ENCODE peak calls at places on chromosome 11, in nine cellular contexts. One of them, this sample, is unnamed.
A peak's percentile ranks its signal among the peaks of the same experiment; 100 is the strongest.

GRCh38 chr11:120539681-120540369 is 28.3 kb downstream of the GRIK4 start:
- DNase-seq in BE2C: peak; percentile 64
- DNase-seq in NCI-H460: no peak
- DNase-seq in HCT116: peak; percentile 19
- DNase-seq in cerebellum: no peak
- DNase-seq in AG20443: peak; percentile 48
- DNase-seq in NCI-H1436: peak; percentile 13
- DNase-seq in T-helper 2 cell: no peak
- DNase-seq in fibroblast of pulmonary artery: no peak
- DNase-seq in this sample: no peak

GRCh38 chr11:17986007-17986710 is 26.7 kb downstream of the SERGEF start:
- DNase-seq in fibroblast of pulmonary artery: peak; percentile 72
- DNase-seq in HCT116: peak; percentile 15
- DNase-seq in T-helper 2 cell: no peak
- DNase-seq in NCI-H460: no peak
- DNase-seq in BE2C: no peak
- DNase-seq in AG20443: peak; percentile 90
- DNase-seq in NCI-H1436: no peak
- DNase-seq in cerebellum: no peak
- DNase-seq in this sample: no peak

GRCh38 chr11:58506935-58507334 is 970 bp downstream of the OR5B21 start:
- DNase-seq in cerebellum: no peak
- DNase-seq in BE2C: no peak
- DNase-seq in NCI-H460: no peak
- DNase-seq in HCT116: no peak
- DNase-seq in AG20443: no peak
- DNase-seq in fibroblast of pulmonary artery: no peak
- DNase-seq in NCI-H1436: no peak
- DNase-seq in T-helper 2 cell: no peak
- DNase-seq in this sample: no peak

GRCh38 chr11:67371549-67372231 is 1.7 kb downstream of the CLCF1 start:
- DNase-seq in fibroblast of pulmonary artery: peak; percentile 61
- DNase-seq in AG20443: peak; percentile 81
- DNase-seq in NCI-H1436: no peak
- DNase-seq in cerebellum: no peak
- DNase-seq in T-helper 2 cell: no peak
- DNase-seq in HCT116: no peak
- DNase-seq in BE2C: no peak
- DNase-seq in NCI-H460: no peak
- DNase-seq in this sample: peak; percentile 28

GRCh38 chr11:63243533-63243932 is at the start of gene SLC22A25:
- DNase-seq in fibroblast of pulmonary artery: peak; percentile 31
- DNase-seq in AG20443: peak; percentile 12
- DNase-seq in NCI-H460: no peak
- DNase-seq in cerebellum: no peak
- DNase-seq in HCT116: no peak
- DNase-seq in NCI-H1436: no peak
- DNase-seq in BE2C: no peak
- DNase-seq in T-helper 2 cell: no peak
- DNase-seq in this sample: no peak

GRCh38 chr11:42315267-42315666 is 855.8 kb upstream of the LRRC4C start:
- DNase-seq in T-helper 2 cell: no peak
- DNase-seq in AG20443: no peak
- DNase-seq in NCI-H1436: no peak
- DNase-seq in NCI-H460: no peak
- DNase-seq in fibroblast of pulmonary artery: peak; percentile 65
- DNase-seq in HCT116: no peak
- DNase-seq in BE2C: no peak
- DNase-seq in cerebellum: no peak
- DNase-seq in this sample: no peak

GRCh38 chr11:126006068-126006467 is 56.6 kb downstream of the CDON start:
- DNase-seq in HCT116: no peak
- DNase-seq in NCI-H460: no peak
- DNase-seq in NCI-H1436: no peak
- DNase-seq in BE2C: no peak
- DNase-seq in fibroblast of pulmonary artery: no peak
- DNase-seq in AG20443: no peak
- DNase-seq in cerebellum: no peak
- DNase-seq in T-helper 2 cell: no peak
- DNase-seq in this sample: no peak

GRCh38 chr11:92826136-92826535 is 143.3 kb upstream of the MTNR1B start:
- DNase-seq in BE2C: no peak
- DNase-seq in fibroblast of pulmonary artery: no peak
- DNase-seq in AG20443: no peak
- DNase-seq in NCI-H1436: no peak
- DNase-seq in NCI-H460: no peak
- DNase-seq in cerebellum: no peak
- DNase-seq in HCT116: no peak
- DNase-seq in T-helper 2 cell: no peak
- DNase-seq in this sample: no peak

GRCh38 chr11:70034740-70035365 is 43.3 kb upstream of the ANO1 start:
- DNase-seq in BE2C: no peak
- DNase-seq in AG20443: no peak
- DNase-seq in NCI-H1436: no peak
- DNase-seq in NCI-H460: no peak
- DNase-seq in HCT116: no peak
- DNase-seq in cerebellum: no peak
- DNase-seq in fibroblast of pulmonary artery: no peak
- DNase-seq in T-helper 2 cell: no peak
- DNase-seq in this sample: no peak

GRCh38 chr11:78860720-78861422 is 286.2 kb upstream of the NARS2 start:
- DNase-seq in NCI-H1436: no peak
- DNase-seq in AG20443: peak; percentile 25
- DNase-seq in HCT116: no peak
- DNase-seq in fibroblast of pulmonary artery: peak; percentile 54
- DNase-seq in T-helper 2 cell: no peak
- DNase-seq in NCI-H460: no peak
- DNase-seq in cerebellum: no peak
- DNase-seq in BE2C: no peak
- DNase-seq in this sample: no peak

GRCh38 chr11:126628790-126629621 is 273.5 kb downstream of the ST3GAL4 start:
- DNase-seq in T-helper 2 cell: no peak
- DNase-seq in NCI-H1436: no peak
- DNase-seq in fibroblast of pulmonary artery: no peak
- DNase-seq in BE2C: peak; percentile 19
- DNase-seq in HCT116: no peak
- DNase-seq in cerebellum: no peak
- DNase-seq in AG20443: peak; percentile 92
- DNase-seq in NCI-H460: no peak
- DNase-seq in this sample: no peak

This sample was measured in effector CD4-positive, alpha-beta T cell.